ENCODE peak calls at places on chromosomes 12 and 14, in five cellular contexts. X is A549, O is GM12878, N is HepG2, C is K562. V is an unnamed sample.
A peak's percentile ranks its signal among the peaks of the same experiment; 100 is the strongest.

GRCh38 chr12:10667581-10667980 is 6.3 kb downstream of the STYK1 start:
- DNase-seq in X (no peak), O (no peak), N (no peak), C (no peak), V (peak; percentile 47)

GRCh38 chr14:22939684-22940083 is 10.5 kb upstream of the PRMT5 start:
- DNase-seq in X (no peak), O (no peak), N (no peak), C (no peak), V (no peak)

GRCh38 chr14:94680498-94681288 is 68.5 kb downstream of the SERPINA3 start:
- DNase-seq in X (no peak), O (no peak), N (peak; percentile 84), C (no peak), V (no peak)

GRCh38 chr12:94671917-94672316 is 21.6 kb upstream of the TMCC3 start:
- DNase-seq in X (no peak), O (no peak), N (no peak), C (no peak), V (no peak)

GRCh38 chr14:74664717-74665116 is 48.2 kb downstream of the AREL1 start:
- DNase-seq in X (no peak), O (no peak), N (no peak), C (no peak), V (no peak)

GRCh38 chr12:52360663-52361271 is 6.5 kb downstream of the KRT85 start:
- DNase-seq in X (no peak), O (no peak), N (no peak), C (no peak), V (no peak)

GRCh38 chr12:5000204-5000603 is 43.5 kb upstream of the KCNA5 start:
- DNase-seq in X (no peak), O (no peak), N (no peak), C (no peak), V (no peak)

GRCh38 chr12:94701711-94702110 is 51.4 kb upstream of the TMCC3 start:
- DNase-seq in X (no peak), O (no peak), N (no peak), C (no peak), V (peak; percentile 88)

GRCh38 chr12:29086325-29087271 is 62.5 kb upstream of the FAR2 start:
- DNase-seq in X (no peak), O (no peak), N (no peak), C (no peak), V (no peak)

GRCh38 chr14:35374273-35374681 is 30.3 kb downstream of the NFKBIA start:
- DNase-seq in X (peak; percentile 85), O (no peak), N (peak; percentile 89), C (no peak), V (peak; percentile 36)

GRCh38 chr14:50320279-50320678 is 8.2 kb downstream of the DMAC2L start:
- DNase-seq in X (no peak), O (peak; percentile 39), N (no peak), C (no peak), V (no peak)

GRCh38 chr12:107429006-107429698 is 256.4 kb upstream of the PWP1 start:
- DNase-seq in X (no peak), O (no peak), N (no peak), C (no peak), V (no peak)

GRCh38 chr12:97229036-97229435 is 233.6 kb upstream of the RMST start:
- DNase-seq in X (no peak), O (no peak), N (no peak), C (no peak), V (peak; percentile 1)

GRCh38 chr14:86722612-86723253 is 1192.8 kb downstream of the FLRT2 start:
- DNase-seq in X (no peak), O (no peak), N (peak; percentile 90), C (no peak), V (no peak)

GRCh38 chr12:104222981-104223380 is 7.4 kb downstream of the TXNRD1 start:
- DNase-seq in X (no peak), O (no peak), N (no peak), C (no peak), V (no peak)

GRCh38 chr12:14959126-14959440 is 2.3 kb downstream of the ARHGDIB start:
- DNase-seq in X (no peak), O (no peak), N (no peak), C (no peak), V (no peak)

GRCh38 chr14:51607677-51608076 is 44.0 kb upstream of the FRMD6 start:
- DNase-seq in X (no peak), O (no peak), N (no peak), C (no peak), V (no peak)

GRCh38 chr12:2804390-2805145 is 7.9 kb upstream of the ITFG2 start:
- DNase-seq in X (no peak), O (no peak), N (no peak), C (no peak), V (peak; percentile 35)

GRCh38 chr14:104820669-104821228 is 19.8 kb downstream of the ZBTB42 start:
- DNase-seq in X (peak; percentile 75), O (no peak), N (peak; percentile 81), C (no peak), V (peak; percentile 49)

GRCh38 chr14:61925043-61925442 is 162.8 kb downstream of the SNAPC1 start:
- DNase-seq in X (no peak), O (no peak), N (peak; percentile 5), C (no peak), V (peak; percentile 6)

GRCh38 chr12:71665109-71665476 is 992 bp downstream of the THAP2 start:
- DNase-seq in X (no peak), O (no peak), N (peak; percentile 40), C (no peak), V (no peak)

GRCh38 chr14:40630471-40630870 is 976.2 kb upstream of the LRFN5 start:
- DNase-seq in X (no peak), O (no peak), N (no peak), C (no peak), V (no peak)

GRCh38 chr14:90513151-90514014 is 116.6 kb downstream of the CALM1 start:
- DNase-seq in X (no peak), O (no peak), N (peak; percentile 93), C (no peak), V (no peak)

GRCh38 chr12:124829708-124830304 is 33.9 kb downstream of the SCARB1 start:
- DNase-seq in X (peak; percentile 47), O (no peak), N (peak; percentile 39), C (peak; percentile 58), V (no peak)

DNA sequence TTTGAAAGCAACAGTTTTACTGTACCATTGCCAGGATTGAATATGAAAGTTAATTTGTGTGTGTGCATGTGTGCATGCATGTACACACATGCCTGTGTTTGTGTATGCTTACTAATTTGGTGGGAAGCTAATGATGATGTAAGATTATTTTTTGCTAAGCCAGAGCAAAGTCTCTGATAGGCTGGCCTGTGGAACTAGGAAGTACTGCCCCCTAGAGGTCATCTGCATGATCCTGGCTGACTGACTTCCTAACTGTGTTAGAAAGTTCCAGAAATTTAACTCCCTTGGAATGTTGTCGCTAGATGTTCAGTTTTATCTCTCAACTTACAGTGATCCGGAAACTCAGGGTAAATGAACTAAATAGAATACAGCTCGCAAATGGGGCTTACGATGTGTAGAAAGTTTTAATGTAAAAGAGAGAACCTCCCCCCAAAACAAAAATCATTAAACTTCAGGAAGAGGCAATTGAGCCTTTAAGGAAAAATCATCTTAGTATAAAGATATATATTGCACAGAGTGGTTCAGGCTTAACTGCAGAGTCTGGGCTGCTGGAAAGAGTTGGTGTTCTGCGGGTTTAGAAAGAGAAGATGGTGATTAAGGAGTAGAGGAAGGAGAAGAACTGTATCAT is 34.3 kb upstream of the SLC38A1 start:
- DNase-seq in X (no peak), O (peak; percentile 2), N (peak; percentile 27), C (peak; percentile 57), V (peak; percentile 35)
- TF ChIP-seq MAX in X (no peak), O (no peak), N (no peak), C (no peak), V (no peak)

DNA sequence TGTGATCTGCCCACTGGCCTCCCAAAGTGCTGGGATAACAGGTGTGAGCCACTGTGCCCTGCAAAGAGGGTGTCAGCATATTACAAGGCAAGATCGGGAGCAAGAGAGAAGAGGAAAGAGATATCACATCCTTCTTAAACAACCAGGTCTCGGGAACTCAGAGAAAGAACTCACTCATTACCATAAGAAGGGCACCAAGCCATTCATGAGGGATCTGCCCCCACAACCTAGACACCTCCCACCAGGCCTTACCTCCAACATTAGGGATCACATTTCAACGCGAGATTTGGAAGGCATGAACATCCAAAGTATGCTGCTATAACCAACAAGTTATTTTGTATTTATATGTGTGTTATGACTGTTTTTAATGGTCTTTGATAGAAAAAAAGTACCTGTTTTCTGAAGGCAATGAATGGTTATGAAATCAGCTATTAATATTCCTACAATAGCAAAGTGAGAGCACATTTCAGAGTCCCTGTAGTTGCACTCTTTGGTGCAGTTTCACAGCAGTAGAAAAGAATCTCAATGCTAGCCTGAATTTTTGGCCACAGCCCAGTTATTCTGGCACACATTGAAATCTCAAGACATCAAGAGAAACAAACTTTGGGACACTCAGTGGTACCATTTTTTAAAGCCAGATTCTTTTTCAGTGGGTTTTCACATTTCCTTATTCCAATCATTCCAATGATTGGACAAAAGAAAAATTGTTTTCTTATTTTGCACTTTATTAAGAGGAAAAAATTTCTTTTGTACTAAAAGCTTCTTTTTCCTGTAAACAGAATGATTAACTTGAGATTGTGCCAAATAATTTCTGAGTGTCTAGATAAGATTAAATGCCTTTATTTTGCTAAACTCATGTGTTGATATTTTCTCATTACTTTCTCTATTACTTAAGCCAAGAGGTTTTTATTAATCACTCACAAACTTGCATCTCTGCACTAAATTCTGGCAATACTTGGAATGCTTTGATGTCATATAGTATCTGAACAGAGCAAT is 582.6 kb upstream of the ATP2B1 start:
- DNase-seq in X (no peak), O (no peak), N (no peak), C (no peak), V (peak; percentile 83)
- TF ChIP-seq MYC in X (no peak), O (no peak), N (no peak), C (no peak), V (no peak)

DNA sequence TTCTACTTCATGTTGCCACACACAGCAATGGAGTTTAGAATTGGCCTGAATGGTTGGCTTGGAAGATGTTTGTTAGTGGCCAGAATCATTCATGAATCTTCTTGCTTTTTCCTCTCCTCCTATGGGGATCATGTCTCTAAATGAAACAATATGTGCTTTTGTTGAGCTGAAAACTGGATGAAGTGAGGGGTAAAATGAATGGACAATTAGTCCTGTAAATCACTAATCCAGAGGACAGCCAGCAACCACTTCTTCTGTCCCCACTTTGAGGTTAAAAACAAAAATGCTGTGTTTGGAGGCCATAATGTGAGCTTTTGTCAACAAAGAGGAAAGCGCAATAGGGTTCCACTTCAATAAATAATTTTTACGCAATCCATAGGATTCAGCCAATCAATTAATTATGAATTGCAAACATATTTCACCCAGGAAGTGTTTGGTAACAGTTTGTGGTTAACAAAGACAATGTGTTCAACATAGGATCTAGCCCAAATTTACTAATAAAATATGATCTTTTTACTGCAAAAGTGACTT is 30.3 kb upstream of the AMIGO2 start:
- DNase-seq in X (no peak), O (no peak), N (no peak), C (no peak), V (no peak)
- H3K4me2 ChIP-seq in X (no peak overlapping the region), O (no peak overlapping the region), N (no peak overlapping the region), C (no peak overlapping the region), V (no peak overlapping the region)

GRCh38 chr14:76510255-76510654 is 134.3 kb downstream of the ESRRB start:
- DNase-seq in X (no peak), O (no peak), N (no peak), C (no peak), V (no peak)

GRCh38 chr14:76509291-76509690 is 133.4 kb downstream of the ESRRB start:
- DNase-seq in X (no peak), O (no peak), N (no peak), C (no peak), V (no peak)

GRCh38 chr14:76518366-76518765 is 142.4 kb downstream of the ESRRB start:
- DNase-seq in X (no peak), O (no peak), N (no peak), C (no peak), V (no peak)

GRCh38 chr14:76516884-76517283 is 140.9 kb downstream of the ESRRB start:
- DNase-seq in X (no peak), O (no peak), N (no peak), C (no peak), V (no peak)

GRCh38 chr14:76514599-76514998 is 138.7 kb downstream of the ESRRB start:
- DNase-seq in X (peak; percentile 63), O (no peak), N (peak; percentile 58), C (peak; percentile 40), V (peak; percentile 16)
- TF ChIP-seq MAX in X (no peak), O (no peak), N (no peak), C (no peak), V (no peak)